ENCODE peak calls at places on chromosome 5, in ten cellular contexts. R is HAP-1, H is upper lobe of right lung, M is HCT116, A is gastrocnemius medialis, D is psoas muscle, B is uterus, G is SK-N-MC, P is H7, W is GM23248. X is an unnamed sample.

GRCh38 chr5:93010626-93011025 is 570.4 kb downstream of the NR2F1-AS1 start:
- DNase-seq in R (no peak), H (no peak), M (no peak), A (no peak), D (no peak), B (no peak), G (no peak), P (no peak), W (no peak), X (no peak)

GRCh38 chr5:60842859-60843692 is 993 bp downstream of the ELOVL7 start:
- DNase-seq in R (peak; percentile 10), H (no peak), M (no peak), A (no peak), D (peak; percentile 15), B (no peak), G (no peak), P (peak; percentile 60), W (peak; percentile 38), X (no peak)

GRCh38 chr5:13003457-13003856 is 941.0 kb downstream of the DNAH5 start:
- DNase-seq in R (no peak), H (no peak), M (no peak), A (no peak), D (no peak), B (no peak), G (no peak), P (no peak), W (no peak), X (no peak)

GRCh38 chr5:176391999-176392398 is 3.4 kb downstream of the HIGD2A start:
- DNase-seq in R (no peak), H (no peak), M (no peak), A (no peak), D (no peak), B (no peak), G (no peak), P (no peak), W (no peak), X (no peak)

GRCh38 chr5:71693828-71694427 is 25.1 kb upstream of the CARTPT start:
- DNase-seq in R (no peak), H (no peak), M (no peak), A (no peak), D (no peak), B (no peak), G (peak; percentile 45), P (peak; percentile 59), W (no peak), X (no peak)

GRCh38 chr5:87188411-87188810 is 79.3 kb upstream of the RASA1 start:
- DNase-seq in R (no peak), H (no peak), M (no peak), A (no peak), D (no peak), B (no peak), G (no peak), P (no peak), W (no peak), X (no peak)

GRCh38 chr5:147349241-147349640 is 114.4 kb downstream of the STK32A start:
- DNase-seq in R (no peak), H (no peak), M (no peak), A (no peak), D (no peak), B (no peak), G (no peak), P (no peak), W (no peak), X (no peak)

GRCh38 chr5:150544606-150545219 is 36.8 kb downstream of the NDST1 start:
- DNase-seq in R (peak; percentile 60), H (peak; percentile 89), M (peak; percentile 57), A (peak; percentile 60), D (peak; percentile 77), B (peak; percentile 61), G (no peak), P (peak; percentile 99), W (peak; percentile 74), X (peak; percentile 74)

GRCh38 chr5:57804007-57804444 is 321.4 kb upstream of the ACTBL2 start:
- DNase-seq in R (no peak), H (no peak), M (no peak), A (no peak), D (no peak), B (no peak), G (peak; percentile 83), P (no peak), W (peak; percentile 83), X (no peak)

GRCh38 chr5:132747693-132748440 is 641 bp downstream of the CCNI2 start:
- DNase-seq in R (no peak), H (no peak), M (no peak), A (no peak), D (no peak), B (no peak), G (no peak), P (peak; percentile 82), W (no peak), X (no peak)

GRCh38 chr5:34722183-34722582 is 66.1 kb downstream of the RAI14 start:
- DNase-seq in R (no peak), H (no peak), M (no peak), A (no peak), D (no peak), B (no peak), G (no peak), P (no peak), W (no peak), X (no peak)

GRCh38 chr5:74355456-74355855 is 285.1 kb downstream of the ENC1 start:
- DNase-seq in R (no peak), H (no peak), M (no peak), A (no peak), D (no peak), B (no peak), G (no peak), P (no peak), W (no peak), X (no peak)

GRCh38 chr5:64722588-64722987 is 32.3 kb downstream of the SHISAL2B start:
- DNase-seq in R (no peak), H (no peak), M (no peak), A (no peak), D (no peak), B (no peak), G (no peak), P (no peak), W (no peak), X (no peak)
- H3K36me3 ChIP-seq in R (peaks cover 6% of the 10 kb centered on the region), H (peaks cover 57% of the 10 kb centered on the region), M (peaks cover 5% of the 10 kb centered on the region), A (no peaks in the 10 kb centered on the region), D (peaks cover 70% of the 10 kb centered on the region), B (no peaks in the 10 kb centered on the region), G (peaks cover 24% of the 10 kb centered on the region), P (peaks cover 3% of the 10 kb centered on the region), W (peaks cover 34% of the 10 kb centered on the region), X (peaks cover 46% of the 10 kb centered on the region)

DNA sequence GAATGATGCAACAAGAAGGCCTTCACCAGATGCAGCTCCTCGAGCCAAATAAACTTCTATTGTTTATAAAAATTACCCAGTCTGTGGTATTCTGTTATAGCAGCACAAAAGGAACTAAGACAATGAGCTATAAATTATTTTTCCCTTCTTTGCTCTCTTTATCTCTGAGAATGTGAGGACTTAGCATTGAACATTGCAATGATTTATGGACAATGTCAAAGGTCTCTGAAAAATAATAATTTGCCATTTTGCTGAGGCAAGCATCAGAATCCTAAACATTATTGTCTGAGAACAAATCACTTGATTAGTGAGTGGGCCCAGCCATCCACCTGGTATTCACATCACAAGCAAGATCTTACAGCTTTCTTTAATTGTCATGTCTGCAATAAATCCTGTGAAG is 95.4 kb upstream of the SSBP2 start:
- DNase-seq in R (no peak), H (no peak), M (no peak), A (no peak), D (no peak), B (no peak), G (no peak), P (no peak), W (no peak), X (no peak)
- H3K36me3 ChIP-seq in R (no peaks in the 10 kb centered on the region), H (no peaks in the 10 kb centered on the region), M (no peaks in the 10 kb centered on the region), A (no peaks in the 10 kb centered on the region), D (no peaks in the 10 kb centered on the region), B (no peaks in the 10 kb centered on the region), G (no peaks in the 10 kb centered on the region), P (no peaks in the 10 kb centered on the region), W (no peaks in the 10 kb centered on the region), X (no peaks in the 10 kb centered on the region)

GRCh38 chr5:1332461-1333001 is 12.4 kb downstream of the CLPTM1L start:
- DNase-seq in R (no peak), H (no peak), M (no peak), A (no peak), D (no peak), B (no peak), G (no peak), P (no peak), W (peak; percentile 15), X (no peak)

GRCh38 chr5:1331861-1332405 is 13.0 kb downstream of the CLPTM1L start:
- DNase-seq in R (no peak), H (no peak), M (no peak), A (no peak), D (no peak), B (no peak), G (no peak), P (no peak), W (no peak), X (no peak)

GRCh38 chr5:1329111-1329579 is 15.8 kb downstream of the CLPTM1L start:
- DNase-seq in R (no peak), H (peak; percentile 60), M (no peak), A (no peak), D (no peak), B (no peak), G (no peak), P (no peak), W (no peak), X (no peak)

GRCh38 chr5:1330146-1330846 is 14.6 kb downstream of the CLPTM1L start:
- DNase-seq in R (no peak), H (peak; percentile 86), M (no peak), A (peak; percentile 44), D (no peak), B (no peak), G (no peak), P (no peak), W (no peak), X (peak; percentile 49)

GRCh38 chr5:1330847-1331831 is 13.8 kb downstream of the CLPTM1L start:
- DNase-seq in R (no peak), H (no peak), M (no peak), A (no peak), D (no peak), B (no peak), G (no peak), P (no peak), W (no peak), X (peak; percentile 59)
- H3K36me3 ChIP-seq in R (peaks cover 49% of the 10 kb centered on the region), H (peaks cover 61% of the 10 kb centered on the region), M (peaks cover 12% of the 10 kb centered on the region), A (peaks cover 6% of the 10 kb centered on the region), D (peaks cover 58% of the 10 kb centered on the region), B (no peaks in the 10 kb centered on the region), G (peaks cover 43% of the 10 kb centered on the region), P (peaks cover 18% of the 10 kb centered on the region), W (peaks cover 13% of the 10 kb centered on the region), X (peaks cover 62% of the 10 kb centered on the region)

DNA sequence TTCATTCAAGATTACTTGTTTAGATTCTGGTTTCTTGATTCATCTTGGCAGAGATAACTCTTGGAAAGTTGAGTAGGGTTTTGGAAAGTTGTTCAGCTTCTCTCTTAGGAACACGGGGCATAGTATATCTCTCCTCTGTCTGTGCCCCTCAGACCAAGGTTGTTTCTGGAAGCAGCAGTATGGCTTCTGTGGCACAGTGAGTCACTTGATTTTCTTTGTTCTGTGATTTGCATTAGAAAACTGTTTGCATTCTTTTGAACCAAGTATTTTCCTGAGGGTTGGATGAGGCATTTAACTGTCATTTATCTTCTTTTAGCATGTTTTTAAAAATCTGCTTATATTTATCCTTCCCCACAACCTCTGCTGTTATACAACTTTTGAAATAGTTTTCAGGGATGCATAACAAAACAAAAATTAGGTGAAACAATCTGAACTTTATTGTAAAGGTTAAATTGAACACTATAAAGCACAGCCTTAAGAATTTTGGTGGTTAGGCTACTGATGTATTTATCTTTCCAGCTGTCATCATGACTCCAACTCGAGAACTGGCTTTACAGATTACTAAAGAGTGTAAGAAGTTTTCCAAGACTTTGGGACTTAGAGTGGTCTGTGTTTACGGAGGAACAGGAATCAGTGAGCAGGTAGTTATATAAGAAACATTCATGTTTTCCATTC is 26.5 kb downstream of the DDX46 start:
- DNase-seq in R (peak; percentile 76), H (no peak), M (no peak), A (no peak), D (no peak), B (no peak), G (no peak), P (peak; percentile 17), W (peak; percentile 61), X (no peak)
- H3K36me3 ChIP-seq in R (peaks cover 78% of the 10 kb centered on the region), H (peaks cover 97% of the 10 kb centered on the region), M (peaks cover 50% of the 10 kb centered on the region), A (no peaks in the 10 kb centered on the region), D (peaks cover 100% of the 10 kb centered on the region), B (no peaks in the 10 kb centered on the region), G (peaks cover 83% of the 10 kb centered on the region), P (peaks cover 28% of the 10 kb centered on the region), W (peaks cover 60% of the 10 kb centered on the region), X (peaks cover 95% of the 10 kb centered on the region)

X was measured in tibial artery.